ENCODE peak calls at places on chromosomes 7 and 10, in nine cellular contexts. One of them, this sample, is unnamed.

GRCh38 chr10:70174058-70174741 is 3.9 kb upstream of the SAR1A start:
- DNase-seq in suprapubic skin: no peak
- DNase-seq in transverse colon: peak
- DNase-seq in HepG2: peak
- DNase-seq in H1: no peak
- DNase-seq in ovary: no peak
- DNase-seq in sigmoid colon: no peak
- DNase-seq in GM12878: no peak
- DNase-seq in K562: peak
- DNase-seq in this sample: no peak

GRCh38 chr7:102431617-102432298 is 1.6 kb upstream of the ORAI2 start:
- DNase-seq in suprapubic skin: no peak
- DNase-seq in transverse colon: peak
- DNase-seq in HepG2: peak
- DNase-seq in H1: no peak
- DNase-seq in ovary: no peak
- DNase-seq in sigmoid colon: no peak
- DNase-seq in GM12878: no peak
- DNase-seq in K562: peak
- DNase-seq in this sample: peak

GRCh38 chr7:100211342-100211780 is 8.4 kb upstream of the PVRIG start:
- DNase-seq in suprapubic skin: no peak
- DNase-seq in transverse colon: no peak
- DNase-seq in HepG2: no peak
- DNase-seq in H1: no peak
- DNase-seq in ovary: no peak
- DNase-seq in sigmoid colon: no peak
- DNase-seq in GM12878: peak
- DNase-seq in K562: no peak
- DNase-seq in this sample: no peak

GRCh38 chr7:47952224-47952623 is 4.0 kb upstream of the PKD1L1 start:
- DNase-seq in suprapubic skin: no peak
- DNase-seq in transverse colon: no peak
- DNase-seq in HepG2: no peak
- DNase-seq in H1: no peak
- DNase-seq in ovary: no peak
- DNase-seq in sigmoid colon: no peak
- DNase-seq in GM12878: no peak
- DNase-seq in K562: no peak
- DNase-seq in this sample: no peak

GRCh38 chr7:115494529-115495147 is 535.9 kb downstream of the TFEC start:
- DNase-seq in suprapubic skin: no peak
- DNase-seq in transverse colon: no peak
- DNase-seq in HepG2: no peak
- DNase-seq in H1: no peak
- DNase-seq in ovary: no peak
- DNase-seq in sigmoid colon: no peak
- DNase-seq in GM12878: no peak
- DNase-seq in K562: no peak
- DNase-seq in this sample: no peak

GRCh38 chr7:100563809-100564400 is 9.8 kb downstream of the SAP25 start:
- DNase-seq in suprapubic skin: peak
- DNase-seq in transverse colon: peak
- DNase-seq in HepG2: no peak
- DNase-seq in H1: peak
- DNase-seq in ovary: peak
- DNase-seq in sigmoid colon: peak
- DNase-seq in GM12878: no peak
- DNase-seq in K562: peak
- DNase-seq in this sample: peak

GRCh38 chr10:79052311-79053080 is 16.3 kb upstream of the ZMIZ1 start:
- DNase-seq in suprapubic skin: peak
- DNase-seq in transverse colon: no peak
- DNase-seq in HepG2: peak
- DNase-seq in H1: no peak
- DNase-seq in ovary: no peak
- DNase-seq in sigmoid colon: peak
- DNase-seq in GM12878: no peak
- DNase-seq in K562: peak
- DNase-seq in this sample: peak

GRCh38 chr7:113774182-113774807 is 144.5 kb downstream of the PPP1R3A start:
- DNase-seq in suprapubic skin: no peak
- DNase-seq in transverse colon: no peak
- DNase-seq in HepG2: peak
- DNase-seq in H1: no peak
- DNase-seq in ovary: no peak
- DNase-seq in sigmoid colon: no peak
- DNase-seq in GM12878: no peak
- DNase-seq in K562: peak
- DNase-seq in this sample: peak

GRCh38 chr10:48450811-48451466 is 144.5 kb downstream of the MAPK8 start:
- DNase-seq in suprapubic skin: no peak
- DNase-seq in transverse colon: no peak
- DNase-seq in HepG2: no peak
- DNase-seq in H1: peak
- DNase-seq in ovary: no peak
- DNase-seq in sigmoid colon: peak
- DNase-seq in GM12878: no peak
- DNase-seq in K562: no peak
- DNase-seq in this sample: no peak

GRCh38 chr10:113177936-113178335 is 227.9 kb downstream of the TCF7L2 start:
- DNase-seq in suprapubic skin: no peak
- DNase-seq in transverse colon: no peak
- DNase-seq in HepG2: no peak
- DNase-seq in H1: peak
- DNase-seq in ovary: no peak
- DNase-seq in sigmoid colon: no peak
- DNase-seq in GM12878: no peak
- DNase-seq in K562: no peak
- DNase-seq in this sample: no peak

GRCh38 chr10:112307631-112308502 is 24.7 kb downstream of the TECTB start:
- DNase-seq in suprapubic skin: no peak
- DNase-seq in transverse colon: peak
- DNase-seq in HepG2: peak
- DNase-seq in H1: peak
- DNase-seq in ovary: no peak
- DNase-seq in sigmoid colon: no peak
- DNase-seq in GM12878: no peak
- DNase-seq in K562: peak
- DNase-seq in this sample: peak

GRCh38 chr10:52400564-52400963 is 86.5 kb downstream of the DKK1 start:
- DNase-seq in suprapubic skin: no peak
- DNase-seq in transverse colon: no peak
- DNase-seq in HepG2: no peak
- DNase-seq in H1: no peak
- DNase-seq in ovary: no peak
- DNase-seq in sigmoid colon: no peak
- DNase-seq in GM12878: no peak
- DNase-seq in K562: no peak
- DNase-seq in this sample: no peak

GRCh38 chr10:33791295-33791694 is 456.8 kb upstream of the NRP1 start:
- DNase-seq in suprapubic skin: no peak
- DNase-seq in transverse colon: no peak
- DNase-seq in HepG2: peak
- DNase-seq in H1: no peak
- DNase-seq in ovary: no peak
- DNase-seq in sigmoid colon: no peak
- DNase-seq in GM12878: no peak
- DNase-seq in K562: no peak
- DNase-seq in this sample: no peak
- TF ChIP-seq EP300 in suprapubic skin: no peak
- TF ChIP-seq EP300 in transverse colon: no peak
- TF ChIP-seq EP300 in HepG2: no peak
- TF ChIP-seq EP300 in H1: no peak
- TF ChIP-seq EP300 in ovary: no peak
- TF ChIP-seq EP300 in sigmoid colon: no peak
- TF ChIP-seq EP300 in GM12878: no peak
- TF ChIP-seq EP300 in K562: no peak
- TF ChIP-seq EP300 in this sample: no peak

GRCh38 chr10:47062801-47063200 is 151.6 kb downstream of the PTPN20 start:
- DNase-seq in suprapubic skin: no peak
- DNase-seq in transverse colon: no peak
- DNase-seq in HepG2: no peak
- DNase-seq in H1: no peak
- DNase-seq in ovary: no peak
- DNase-seq in sigmoid colon: peak
- DNase-seq in GM12878: no peak
- DNase-seq in K562: no peak
- DNase-seq in this sample: no peak
- TF ChIP-seq CTCF in suprapubic skin: no peak
- TF ChIP-seq CTCF in transverse colon: no peak
- TF ChIP-seq CTCF in HepG2: peak
- TF ChIP-seq CTCF in H1: peak
- TF ChIP-seq CTCF in ovary: no peak
- TF ChIP-seq CTCF in sigmoid colon: no peak
- TF ChIP-seq CTCF in GM12878: no peak
- TF ChIP-seq CTCF in K562: peak
- TF ChIP-seq CTCF in this sample: no peak

DNA sequence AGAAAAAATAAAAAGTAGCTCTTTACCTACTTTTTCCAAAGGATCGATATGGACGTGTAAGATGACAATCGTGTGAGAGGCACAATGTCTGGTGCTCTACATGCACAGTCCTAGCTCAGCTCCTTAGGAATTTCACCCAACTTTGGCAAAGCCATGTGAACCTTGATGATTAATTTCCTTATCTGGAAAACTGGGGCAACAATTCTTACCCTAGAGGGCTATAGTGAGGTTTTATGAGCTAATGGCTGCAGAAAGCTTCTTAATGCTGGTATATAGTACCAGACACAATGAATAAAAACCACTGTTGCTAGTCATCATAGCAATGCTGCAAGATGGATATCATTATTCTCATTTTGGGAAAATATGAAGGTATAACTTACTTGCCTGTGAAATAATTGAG is 202.7 kb downstream of the PARD3 start:
- DNase-seq in suprapubic skin: no peak
- DNase-seq in transverse colon: no peak
- DNase-seq in HepG2: no peak
- DNase-seq in H1: no peak
- DNase-seq in ovary: no peak
- DNase-seq in sigmoid colon: no peak
- DNase-seq in GM12878: no peak
- DNase-seq in K562: no peak
- DNase-seq in this sample: no peak
- TF ChIP-seq EP300 in suprapubic skin: no peak
- TF ChIP-seq EP300 in transverse colon: no peak
- TF ChIP-seq EP300 in HepG2: no peak
- TF ChIP-seq EP300 in H1: no peak
- TF ChIP-seq EP300 in ovary: no peak
- TF ChIP-seq EP300 in sigmoid colon: no peak
- TF ChIP-seq EP300 in GM12878: no peak
- TF ChIP-seq EP300 in K562: no peak
- TF ChIP-seq EP300 in this sample: no peak

GRCh38 chr10:132446661-132447445 is 49.9 kb downstream of the PWWP2B start:
- DNase-seq in suprapubic skin: no peak
- DNase-seq in transverse colon: peak
- DNase-seq in HepG2: peak
- DNase-seq in H1: no peak
- DNase-seq in ovary: no peak
- DNase-seq in sigmoid colon: no peak
- DNase-seq in GM12878: peak
- DNase-seq in K562: peak
- DNase-seq in this sample: peak
- TF ChIP-seq CTCF in suprapubic skin: peak
- TF ChIP-seq CTCF in transverse colon: peak
- TF ChIP-seq CTCF in HepG2: peak
- TF ChIP-seq CTCF in H1: no peak
- TF ChIP-seq CTCF in ovary: no peak
- TF ChIP-seq CTCF in sigmoid colon: peak
- TF ChIP-seq CTCF in GM12878: peak
- TF ChIP-seq CTCF in K562: peak
- TF ChIP-seq CTCF in this sample: peak

DNA sequence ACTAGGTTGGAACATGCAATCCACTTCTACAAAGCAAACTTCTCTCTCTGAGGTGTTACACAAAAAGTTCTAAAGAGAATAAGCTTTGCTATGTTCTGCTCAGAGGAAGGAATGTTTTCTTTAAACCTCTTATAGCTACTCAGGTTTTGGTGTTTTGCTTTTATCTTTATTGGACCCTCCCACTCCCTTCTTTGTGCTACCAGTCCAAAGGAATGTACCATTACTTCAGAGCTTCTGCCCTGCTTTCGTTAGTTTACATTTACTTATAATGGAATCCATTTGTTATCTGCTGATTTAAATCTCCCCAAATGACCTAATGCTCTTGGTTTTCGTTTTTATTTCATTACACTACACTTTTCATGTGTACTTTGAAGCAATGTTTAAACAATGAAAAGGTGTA is 154.9 kb downstream of the ATE1 start:
- DNase-seq in suprapubic skin: no peak
- DNase-seq in transverse colon: no peak
- DNase-seq in HepG2: peak
- DNase-seq in H1: no peak
- DNase-seq in ovary: no peak
- DNase-seq in sigmoid colon: no peak
- DNase-seq in GM12878: no peak
- DNase-seq in K562: no peak
- DNase-seq in this sample: no peak
- TF ChIP-seq EP300 in suprapubic skin: no peak
- TF ChIP-seq EP300 in transverse colon: no peak
- TF ChIP-seq EP300 in HepG2: no peak
- TF ChIP-seq EP300 in H1: no peak
- TF ChIP-seq EP300 in ovary: no peak
- TF ChIP-seq EP300 in sigmoid colon: no peak
- TF ChIP-seq EP300 in GM12878: no peak
- TF ChIP-seq EP300 in K562: no peak
- TF ChIP-seq EP300 in this sample: no peak

GRCh38 chr10:93695720-93696119 is 6.7 kb downstream of the FRA10AC1 start:
- DNase-seq in suprapubic skin: no peak
- DNase-seq in transverse colon: no peak
- DNase-seq in HepG2: no peak
- DNase-seq in H1: no peak
- DNase-seq in ovary: no peak
- DNase-seq in sigmoid colon: no peak
- DNase-seq in GM12878: no peak
- DNase-seq in K562: no peak
- DNase-seq in this sample: no peak

GRCh38 chr10:93703066-93703465 is 674 bp upstream of the FRA10AC1 start:
- DNase-seq in suprapubic skin: no peak
- DNase-seq in transverse colon: no peak
- DNase-seq in HepG2: no peak
- DNase-seq in H1: no peak
- DNase-seq in ovary: no peak
- DNase-seq in sigmoid colon: no peak
- DNase-seq in GM12878: no peak
- DNase-seq in K562: no peak
- DNase-seq in this sample: no peak

GRCh38 chr10:93701903-93702277 is 502 bp downstream of the FRA10AC1 start:
- DNase-seq in suprapubic skin: no peak
- DNase-seq in transverse colon: no peak
- DNase-seq in HepG2: peak
- DNase-seq in H1: no peak
- DNase-seq in ovary: peak
- DNase-seq in sigmoid colon: no peak
- DNase-seq in GM12878: no peak
- DNase-seq in K562: peak
- DNase-seq in this sample: no peak

GRCh38 chr10:93702278-93703001 is at the start of gene FRA10AC1:
- DNase-seq in suprapubic skin: peak
- DNase-seq in transverse colon: peak
- DNase-seq in HepG2: peak
- DNase-seq in H1: peak
- DNase-seq in ovary: peak
- DNase-seq in sigmoid colon: peak
- DNase-seq in GM12878: no peak
- DNase-seq in K562: peak
- DNase-seq in this sample: peak

GRCh38 chr10:93697207-93697606 is 5.2 kb downstream of the FRA10AC1 start:
- DNase-seq in suprapubic skin: no peak
- DNase-seq in transverse colon: no peak
- DNase-seq in HepG2: no peak
- DNase-seq in H1: no peak
- DNase-seq in ovary: no peak
- DNase-seq in sigmoid colon: no peak
- DNase-seq in GM12878: no peak
- DNase-seq in K562: no peak
- DNase-seq in this sample: no peak
- TF ChIP-seq CTCF in suprapubic skin: no peak
- TF ChIP-seq CTCF in transverse colon: no peak
- TF ChIP-seq CTCF in HepG2: no peak
- TF ChIP-seq CTCF in H1: no peak
- TF ChIP-seq CTCF in ovary: no peak
- TF ChIP-seq CTCF in sigmoid colon: no peak
- TF ChIP-seq CTCF in GM12878: no peak
- TF ChIP-seq CTCF in K562: no peak
- TF ChIP-seq CTCF in this sample: peak

This sample was measured in A549.